ENCODE peak calls at places on chromosomes 13 and 19, in eight cellular contexts. N is AG04449, Q is MM.1S, H is BJ, D is dorsolateral prefrontal cortex, B is cardiac muscle cell, A is fibroblast of lung, F is IMR-90. U is an unnamed sample.

GRCh38 chr13:99386911-99387788 is 80.0 kb upstream of the GPR183 start:
- DNase-seq in N (no peak), Q (peak; percentile 57), H (no peak), D (no peak), B (peak; percentile 25), A (no peak), F (no peak), U (peak; percentile 24)

GRCh38 chr19:13953021-13953531 is 767 bp downstream of the DCAF15 start:
- DNase-seq in N (no peak), Q (no peak), H (no peak), D (no peak), B (peak; percentile 59), A (peak; percentile 57), F (peak; percentile 39), U (no peak)

GRCh38 chr13:93450226-93450625 is 223.6 kb downstream of the GPC6 start:
- DNase-seq in N (peak; percentile 4), Q (no peak), H (peak; percentile 26), D (no peak), B (peak; percentile 80), A (peak; percentile 71), F (peak; percentile 73), U (no peak)

GRCh38 chr19:46639356-46640061 is 3.5 kb upstream of the GNG8 start:
- DNase-seq in N (no peak), Q (no peak), H (peak; percentile 59), D (no peak), B (peak; percentile 95), A (peak; percentile 65), F (peak; percentile 58), U (no peak)

GRCh38 chr19:11261902-11262839 is at the start of gene DOCK6:
- DNase-seq in N (no peak), Q (no peak), H (no peak), D (no peak), B (no peak), A (no peak), F (no peak), U (peak; percentile 24)

GRCh38 chr19:43527860-43528622 is 1.0 kb upstream of the ETHE1 start:
- DNase-seq in N (no peak), Q (no peak), H (no peak), D (no peak), B (no peak), A (no peak), F (no peak), U (no peak)

GRCh38 chr13:36074659-36075058 is 56.5 kb downstream of the DCLK1 start:
- DNase-seq in N (no peak), Q (no peak), H (no peak), D (peak; percentile 64), B (peak; percentile 30), A (no peak), F (no peak), U (no peak)

GRCh38 chr19:39318071-39318470 is 2.6 kb downstream of the LRFN1 start:
- DNase-seq in N (no peak), Q (no peak), H (no peak), D (no peak), B (no peak), A (no peak), F (no peak), U (no peak)

GRCh38 chr13:25232937-25233515 is 54.3 kb downstream of the MTMR6 start:
- DNase-seq in N (no peak), Q (no peak), H (no peak), D (no peak), B (peak; percentile 53), A (peak; percentile 43), F (peak; percentile 21), U (no peak)

GRCh38 chr19:821976-822773 is 420 bp upstream of the PLPPR3 start:
- DNase-seq in N (no peak), Q (no peak), H (no peak), D (no peak), B (no peak), A (no peak), F (no peak), U (peak; percentile 51)

GRCh38 chr13:46716821-46717220 is 80.1 kb downstream of the ESD start:
- DNase-seq in N (no peak), Q (no peak), H (no peak), D (no peak), B (no peak), A (peak; percentile 39), F (no peak), U (no peak)

GRCh38 chr13:51192348-51192747 is 29.9 kb upstream of the FAM124A start:
- DNase-seq in N (no peak), Q (no peak), H (no peak), D (no peak), B (peak; percentile 57), A (no peak), F (no peak), U (no peak)

GRCh38 chr13:97279079-97279411 is 56.9 kb downstream of the MBNL2 start:
- DNase-seq in N (no peak), Q (no peak), H (no peak), D (no peak), B (no peak), A (no peak), F (no peak), U (no peak)

GRCh38 chr13:23748591-23748990 is 140.6 kb downstream of the MIPEP start:
- DNase-seq in N (no peak), Q (no peak), H (no peak), D (no peak), B (no peak), A (no peak), F (no peak), U (no peak)

GRCh38 chr13:114097893-114098688 is 34.3 kb downstream of the RASA3 start:
- DNase-seq in N (no peak), Q (no peak), H (no peak), D (peak; percentile 23), B (no peak), A (no peak), F (no peak), U (no peak)

GRCh38 chr13:45257638-45258338 is 56.9 kb upstream of the KCTD4 start:
- DNase-seq in N (no peak), Q (no peak), H (no peak), D (no peak), B (no peak), A (no peak), F (peak; percentile 54), U (no peak)

GRCh38 chr19:14418743-14419037 is 451 bp downstream of the DDX39A start:
- DNase-seq in N (no peak), Q (no peak), H (no peak), D (no peak), B (no peak), A (no peak), F (no peak), U (no peak)

GRCh38 chr19:7216373-7216902 is 77.8 kb downstream of the INSR start:
- DNase-seq in N (no peak), Q (no peak), H (no peak), D (no peak), B (no peak), A (no peak), F (no peak), U (no peak)

GRCh38 chr13:41658057-41658642 is 200.8 kb downstream of the RGCC start:
- DNase-seq in N (no peak), Q (no peak), H (no peak), D (no peak), B (peak; percentile 76), A (peak; percentile 94), F (peak; percentile 93), U (no peak)

GRCh38 chr19:12841094-12841493 is 2.8 kb downstream of the MAST1 start:
- DNase-seq in N (no peak), Q (no peak), H (no peak), D (peak; percentile 45), B (peak; percentile 52), A (peak; percentile 30), F (peak; percentile 20), U (peak; percentile 66)

GRCh38 chr19:47778954-47779351 is 450 bp downstream of the SELENOW start:
- DNase-seq in N (no peak), Q (no peak), H (no peak), D (peak; percentile 41), B (peak; percentile 22), A (no peak), F (no peak), U (no peak)

GRCh38 chr19:19061491-19061890 is 2.3 kb upstream of the SLC25A42 start:
- DNase-seq in N (no peak), Q (no peak), H (no peak), D (no peak), B (no peak), A (no peak), F (no peak), U (no peak)

GRCh38 chr13:27358420-27358819 is 66.0 kb upstream of the GTF3A start:
- DNase-seq in N (no peak), Q (no peak), H (no peak), D (no peak), B (no peak), A (no peak), F (no peak), U (no peak)

GRCh38 chr19:34405892-34406660 is 1.9 kb downstream of the PDCD2L start:
- DNase-seq in N (no peak), Q (no peak), H (no peak), D (no peak), B (no peak), A (no peak), F (no peak), U (no peak)

GRCh38 chr13:67844544-67844943 is 614.4 kb upstream of the PCDH9 start:
- DNase-seq in N (no peak), Q (no peak), H (no peak), D (no peak), B (no peak), A (no peak), F (no peak), U (no peak)

GRCh38 chr13:67841071-67841470 is 610.9 kb upstream of the PCDH9 start:
- DNase-seq in N (no peak), Q (no peak), H (no peak), D (no peak), B (no peak), A (no peak), F (no peak), U (no peak)
- TF ChIP-seq CTCF in N (no peak), Q (no peak), H (no peak), D (no peak), B (no peak), A (no peak), F (no peak), U (no peak)

GRCh38 chr13:91017031-91017668 is 330.3 kb upstream of the MIR17HG start:
- DNase-seq in N (no peak), Q (peak; percentile 44), H (no peak), D (no peak), B (peak; percentile 58), A (peak; percentile 47), F (peak; percentile 9), U (peak; percentile 20)
- TF ChIP-seq CTCF in N (peak; percentile 44), Q (peak; percentile 60), H (peak; percentile 68), D (peak; percentile 70), B (peak; percentile 84), A (peak; percentile 79), F (peak; percentile 54), U (peak; percentile 88)

GRCh38 chr19:51901860-51902259 is 3.0 kb downstream of the ZNF649 start:
- DNase-seq in N (no peak), Q (no peak), H (no peak), D (no peak), B (no peak), A (no peak), F (no peak), U (no peak)
- TF ChIP-seq CTCF in N (no peak), Q (no peak), H (no peak), D (no peak), B (no peak), A (no peak), F (peak; percentile 8), U (no peak)

DNA sequence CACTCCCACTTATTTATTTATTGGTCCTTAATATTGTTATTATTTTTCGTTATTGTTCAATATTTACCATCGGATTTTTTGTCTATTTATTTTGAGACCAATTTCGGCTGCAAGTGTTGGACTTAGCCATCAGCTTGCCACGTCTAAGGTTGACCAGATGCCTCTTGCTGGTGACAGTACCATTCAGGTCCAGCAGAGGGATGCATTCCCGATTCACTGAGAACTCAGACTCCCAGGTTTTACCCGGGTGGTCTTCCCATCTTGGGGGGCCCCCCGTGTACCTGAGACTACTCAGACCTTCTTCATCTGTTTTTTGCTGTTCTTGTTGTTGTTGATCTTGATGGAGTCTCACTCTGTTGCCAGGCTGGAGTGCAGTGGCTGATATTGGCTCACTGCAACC is 1435.2 kb downstream of the UQCRFS1 start:
- DNase-seq in N (no peak), Q (no peak), H (no peak), D (no peak), B (no peak), A (no peak), F (no peak), U (no peak)
- TF ChIP-seq CTCF in N (no peak), Q (no peak), H (no peak), D (no peak), B (no peak), A (no peak), F (no peak), U (no peak)